ENCODE peak calls at places on chromosome 1, in six cellular contexts. One of them, this sample, is unnamed.

GRCh38 chr1:167795810-167796740 is 74.3 kb downstream of the MPZL1 start:
- ATAC-seq in A549: peak
- ATAC-seq in HepG2: no peak
- ATAC-seq in upper lobe of left lung: no peak
- ATAC-seq in GM12878: no peak
- ATAC-seq in K562: no peak
- ATAC-seq in this sample: peak

GRCh38 chr1:211697356-211697755 is 21.9 kb upstream of the NEK2 start:
- ATAC-seq in A549: no peak
- ATAC-seq in HepG2: no peak
- ATAC-seq in upper lobe of left lung: no peak
- ATAC-seq in GM12878: peak
- ATAC-seq in K562: no peak
- ATAC-seq in this sample: no peak

GRCh38 chr1:203666621-203667020 is 40.0 kb downstream of the ATP2B4 start:
- ATAC-seq in A549: no peak
- ATAC-seq in HepG2: no peak
- ATAC-seq in upper lobe of left lung: peak
- ATAC-seq in GM12878: no peak
- ATAC-seq in K562: no peak
- ATAC-seq in this sample: no peak

GRCh38 chr1:90616395-90616794 is 100.7 kb downstream of the BARHL2 start:
- ATAC-seq in A549: peak
- ATAC-seq in HepG2: peak
- ATAC-seq in upper lobe of left lung: no peak
- ATAC-seq in GM12878: peak
- ATAC-seq in K562: peak
- ATAC-seq in this sample: no peak

GRCh38 chr1:12525311-12526181 is 92.5 kb downstream of the DHRS3 start:
- ATAC-seq in A549: peak
- ATAC-seq in HepG2: peak
- ATAC-seq in upper lobe of left lung: peak
- ATAC-seq in GM12878: no peak
- ATAC-seq in K562: no peak
- ATAC-seq in this sample: peak

GRCh38 chr1:85132078-85132715 is 68.6 kb downstream of the SYDE2 start:
- ATAC-seq in A549: no peak
- ATAC-seq in HepG2: no peak
- ATAC-seq in upper lobe of left lung: no peak
- ATAC-seq in GM12878: no peak
- ATAC-seq in K562: no peak
- ATAC-seq in this sample: no peak

GRCh38 chr1:31814041-31814511 is 1.7 kb downstream of the SPOCD1 start:
- ATAC-seq in A549: no peak
- ATAC-seq in HepG2: peak
- ATAC-seq in upper lobe of left lung: peak
- ATAC-seq in GM12878: no peak
- ATAC-seq in K562: no peak
- ATAC-seq in this sample: no peak

GRCh38 chr1:219670426-219671149 is 57.7 kb upstream of the ZC3H11B start:
- ATAC-seq in A549: no peak
- ATAC-seq in HepG2: no peak
- ATAC-seq in upper lobe of left lung: peak
- ATAC-seq in GM12878: no peak
- ATAC-seq in K562: peak
- ATAC-seq in this sample: no peak

GRCh38 chr1:46508760-46509159 is 19.1 kb downstream of the DMBX1 start:
- ATAC-seq in A549: peak
- ATAC-seq in HepG2: no peak
- ATAC-seq in upper lobe of left lung: no peak
- ATAC-seq in GM12878: no peak
- ATAC-seq in K562: peak
- ATAC-seq in this sample: no peak

GRCh38 chr1:156641761-156642264 is at the start of gene BCAN:
- ATAC-seq in A549: no peak
- ATAC-seq in HepG2: no peak
- ATAC-seq in upper lobe of left lung: peak
- ATAC-seq in GM12878: peak
- ATAC-seq in K562: peak
- ATAC-seq in this sample: peak

GRCh38 chr1:168202941-168203654 is 22.7 kb upstream of the SFT2D2 start:
- ATAC-seq in A549: no peak
- ATAC-seq in HepG2: peak
- ATAC-seq in upper lobe of left lung: peak
- ATAC-seq in GM12878: no peak
- ATAC-seq in K562: no peak
- ATAC-seq in this sample: peak

GRCh38 chr1:203593723-203594122 is 32.9 kb upstream of the ATP2B4 start:
- ATAC-seq in A549: peak
- ATAC-seq in HepG2: peak
- ATAC-seq in upper lobe of left lung: peak
- ATAC-seq in GM12878: peak
- ATAC-seq in K562: peak
- ATAC-seq in this sample: no peak

GRCh38 chr1:178566187-178566586 is 53.3 kb downstream of the TEX35 start:
- ATAC-seq in A549: no peak
- ATAC-seq in HepG2: no peak
- ATAC-seq in upper lobe of left lung: no peak
- ATAC-seq in GM12878: peak
- ATAC-seq in K562: no peak
- ATAC-seq in this sample: no peak

GRCh38 chr1:94113592-94114322 is 7.2 kb downstream of the ABCA4 start:
- ATAC-seq in A549: no peak
- ATAC-seq in HepG2: no peak
- ATAC-seq in upper lobe of left lung: no peak
- ATAC-seq in GM12878: no peak
- ATAC-seq in K562: no peak
- ATAC-seq in this sample: no peak

GRCh38 chr1:91948097-91948496 is 1.1 kb upstream of the BRDT start:
- ATAC-seq in A549: no peak
- ATAC-seq in HepG2: no peak
- ATAC-seq in upper lobe of left lung: no peak
- ATAC-seq in GM12878: peak
- ATAC-seq in K562: no peak
- ATAC-seq in this sample: no peak

GRCh38 chr1:177219458-177220390 is 49.0 kb downstream of the BRINP2 start:
- ATAC-seq in A549: peak
- ATAC-seq in HepG2: no peak
- ATAC-seq in upper lobe of left lung: no peak
- ATAC-seq in GM12878: no peak
- ATAC-seq in K562: no peak
- ATAC-seq in this sample: no peak

GRCh38 chr1:175635092-175635491 is 108.3 kb downstream of the TNR start:
- ATAC-seq in A549: no peak
- ATAC-seq in HepG2: no peak
- ATAC-seq in upper lobe of left lung: no peak
- ATAC-seq in GM12878: no peak
- ATAC-seq in K562: no peak
- ATAC-seq in this sample: no peak

GRCh38 chr1:230905733-230906132 is 37.4 kb upstream of the C1orf198 start:
- ATAC-seq in A549: no peak
- ATAC-seq in HepG2: no peak
- ATAC-seq in upper lobe of left lung: no peak
- ATAC-seq in GM12878: no peak
- ATAC-seq in K562: no peak
- ATAC-seq in this sample: no peak

GRCh38 chr1:3066250-3066711 is 2.7 kb upstream of the PRDM16 start:
- ATAC-seq in A549: peak
- ATAC-seq in HepG2: peak
- ATAC-seq in upper lobe of left lung: peak
- ATAC-seq in GM12878: no peak
- ATAC-seq in K562: peak
- ATAC-seq in this sample: no peak

GRCh38 chr1:195462646-195463045 is 1145.6 kb downstream of the KCNT2 start:
- ATAC-seq in A549: no peak
- ATAC-seq in HepG2: no peak
- ATAC-seq in upper lobe of left lung: no peak
- ATAC-seq in GM12878: no peak
- ATAC-seq in K562: no peak
- ATAC-seq in this sample: no peak

GRCh38 chr1:64245495-64245894 is 42.1 kb downstream of the UBE2U start:
- ATAC-seq in A549: no peak
- ATAC-seq in HepG2: peak
- ATAC-seq in upper lobe of left lung: peak
- ATAC-seq in GM12878: peak
- ATAC-seq in K562: no peak
- ATAC-seq in this sample: no peak

GRCh38 chr1:15656464-15656863 is 27.7 kb upstream of the PLEKHM2 start:
- ATAC-seq in A549: no peak
- ATAC-seq in HepG2: no peak
- ATAC-seq in upper lobe of left lung: no peak
- ATAC-seq in GM12878: no peak
- ATAC-seq in K562: no peak
- ATAC-seq in this sample: no peak

DNA sequence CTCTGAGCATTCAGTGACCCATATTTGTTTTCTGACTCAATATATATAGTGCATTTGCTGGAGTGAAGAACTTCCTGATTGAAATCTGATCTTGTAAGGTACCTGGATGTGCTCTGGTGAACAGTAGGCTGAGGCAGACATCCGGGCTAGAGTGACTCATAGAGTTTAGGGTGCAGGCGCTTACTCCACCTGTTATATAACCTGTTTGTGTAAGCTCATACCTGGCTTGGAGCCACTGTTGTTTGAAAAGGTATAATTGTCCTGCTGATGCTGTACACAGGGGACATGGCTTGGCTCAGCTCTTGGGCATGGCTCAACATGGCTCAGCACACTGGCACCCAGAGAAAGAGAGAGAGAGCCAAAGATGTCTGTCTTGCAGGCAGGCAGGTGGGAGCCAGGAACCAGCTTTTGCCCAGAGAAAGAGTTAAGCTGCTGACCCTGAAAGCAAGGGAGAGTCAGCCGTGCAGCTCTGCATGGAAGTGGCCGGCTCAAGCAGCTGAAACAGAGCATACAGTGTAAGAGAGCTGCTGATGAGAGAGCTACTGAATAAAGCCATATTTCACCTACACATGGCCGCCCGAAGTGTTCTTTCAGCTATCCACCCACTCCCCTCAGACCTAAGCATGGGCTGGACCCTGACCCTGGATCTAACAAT is 43.2 kb downstream of the GJA5 start:
- ATAC-seq in A549: peak
- ATAC-seq in HepG2: peak
- ATAC-seq in upper lobe of left lung: no peak
- ATAC-seq in GM12878: no peak
- ATAC-seq in K562: no peak
- ATAC-seq in this sample: no peak
- TF ChIP-seq EP300 in A549: no peak
- TF ChIP-seq EP300 in HepG2: peak
- TF ChIP-seq EP300 in upper lobe of left lung: no peak
- TF ChIP-seq EP300 in GM12878: no peak
- TF ChIP-seq EP300 in K562: no peak
- TF ChIP-seq EP300 in this sample: no peak

GRCh38 chr1:17234405-17234804 is 14.5 kb upstream of the PADI3 start:
- ATAC-seq in A549: no peak
- ATAC-seq in HepG2: no peak
- ATAC-seq in upper lobe of left lung: no peak
- ATAC-seq in GM12878: no peak
- ATAC-seq in K562: no peak
- ATAC-seq in this sample: no peak

GRCh38 chr1:17235135-17235880 is 13.6 kb upstream of the PADI3 start:
- ATAC-seq in A549: no peak
- ATAC-seq in HepG2: no peak
- ATAC-seq in upper lobe of left lung: no peak
- ATAC-seq in GM12878: no peak
- ATAC-seq in K562: no peak
- ATAC-seq in this sample: no peak

GRCh38 chr1:17232759-17233661 is 15.9 kb upstream of the PADI3 start:
- ATAC-seq in A549: peak
- ATAC-seq in HepG2: no peak
- ATAC-seq in upper lobe of left lung: no peak
- ATAC-seq in GM12878: no peak
- ATAC-seq in K562: no peak
- ATAC-seq in this sample: no peak

GRCh38 chr1:17230671-17231310 is 18.1 kb upstream of the PADI3 start:
- ATAC-seq in A549: no peak
- ATAC-seq in HepG2: no peak
- ATAC-seq in upper lobe of left lung: no peak
- ATAC-seq in GM12878: no peak
- ATAC-seq in K562: peak
- ATAC-seq in this sample: no peak

DNA sequence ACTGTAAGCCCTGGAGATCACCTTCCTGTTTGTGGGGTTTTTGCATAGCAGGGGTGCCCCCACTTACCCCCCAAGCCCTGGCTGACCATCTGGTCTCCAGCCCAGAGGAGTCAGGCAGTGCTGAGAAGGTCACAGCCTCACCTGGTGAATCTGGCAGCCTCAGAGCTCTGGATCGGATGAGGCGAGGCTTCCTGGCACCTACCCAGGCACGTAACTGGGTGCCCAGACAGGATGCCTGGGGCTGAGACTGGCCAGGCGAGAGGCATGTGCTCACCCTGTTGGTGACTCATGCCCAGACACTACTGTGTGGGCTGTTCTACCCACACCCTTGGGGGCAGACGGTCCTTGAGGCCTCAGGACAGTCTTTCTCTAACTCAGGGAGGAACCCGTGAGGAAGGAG is 15.2 kb upstream of the PADI3 start:
- ATAC-seq in A549: peak
- ATAC-seq in HepG2: no peak
- ATAC-seq in upper lobe of left lung: peak
- ATAC-seq in GM12878: peak
- ATAC-seq in K562: no peak
- ATAC-seq in this sample: peak
- TF ChIP-seq POLR2A in A549: no peak
- TF ChIP-seq POLR2A in HepG2: no peak
- TF ChIP-seq POLR2A in upper lobe of left lung: peak
- TF ChIP-seq POLR2A in GM12878: no peak
- TF ChIP-seq POLR2A in K562: no peak
- TF ChIP-seq POLR2A in this sample: no peak

GRCh38 chr1:75723989-75724471 is 479 bp upstream of the ACADM start:
- ATAC-seq in A549: peak
- ATAC-seq in HepG2: peak
- ATAC-seq in upper lobe of left lung: peak
- ATAC-seq in GM12878: peak
- ATAC-seq in K562: peak
- ATAC-seq in this sample: peak

GRCh38 chr1:75722966-75723365 is 1.5 kb upstream of the ACADM start:
- ATAC-seq in A549: no peak
- ATAC-seq in HepG2: no peak
- ATAC-seq in upper lobe of left lung: no peak
- ATAC-seq in GM12878: no peak
- ATAC-seq in K562: no peak
- ATAC-seq in this sample: no peak

GRCh38 chr1:75725256-75725655 is 747 bp downstream of the ACADM start:
- ATAC-seq in A549: no peak
- ATAC-seq in HepG2: no peak
- ATAC-seq in upper lobe of left lung: no peak
- ATAC-seq in GM12878: no peak
- ATAC-seq in K562: no peak
- ATAC-seq in this sample: no peak

GRCh38 chr1:75725861-75726361 is 1.4 kb downstream of the ACADM start:
- ATAC-seq in A549: no peak
- ATAC-seq in HepG2: peak
- ATAC-seq in upper lobe of left lung: no peak
- ATAC-seq in GM12878: no peak
- ATAC-seq in K562: peak
- ATAC-seq in this sample: no peak

GRCh38 chr1:75724472-75725022 is at the start of gene ACADM:
- ATAC-seq in A549: peak
- ATAC-seq in HepG2: peak
- ATAC-seq in upper lobe of left lung: peak
- ATAC-seq in GM12878: peak
- ATAC-seq in K562: peak
- ATAC-seq in this sample: peak
- TF ChIP-seq EP300 in A549: no peak
- TF ChIP-seq EP300 in HepG2: peak
- TF ChIP-seq EP300 in upper lobe of left lung: no peak
- TF ChIP-seq EP300 in GM12878: no peak
- TF ChIP-seq EP300 in K562: peak
- TF ChIP-seq EP300 in this sample: no peak

GRCh38 chr1:206748348-206749034 is 22.1 kb upstream of the IL19 start:
- ATAC-seq in A549: no peak
- ATAC-seq in HepG2: no peak
- ATAC-seq in upper lobe of left lung: no peak
- ATAC-seq in GM12878: no peak
- ATAC-seq in K562: no peak
- ATAC-seq in this sample: no peak
- TF ChIP-seq POLR2A in A549: no peak
- TF ChIP-seq POLR2A in HepG2: no peak
- TF ChIP-seq POLR2A in upper lobe of left lung: no peak
- TF ChIP-seq POLR2A in GM12878: no peak
- TF ChIP-seq POLR2A in K562: no peak
- TF ChIP-seq POLR2A in this sample: no peak

This sample was measured in gastroesophageal sphincter.